ENCODE peak calls at places on chromosomes 4 and X, in five cellular contexts. One of them, this sample, is unnamed.
A peak's percentile ranks its signal among the peaks of the same experiment; 100 is the strongest.

GRCh38 chr4:156958276-156959074 is 13.1 kb downstream of the PDGFC start:
- DNase-seq in astrocyte: no peak
- DNase-seq in breast epithelium: no peak
- DNase-seq in thoracic aorta: no peak
- DNase-seq in GM23248: peak; percentile 63
- DNase-seq in this sample: no peak

GRCh38 chr4:48588230-48588943 is 98.3 kb downstream of the ZAR1 start:
- DNase-seq in thoracic aorta: no peak
- DNase-seq in astrocyte: no peak
- DNase-seq in GM23248: peak; percentile 32
- DNase-seq in breast epithelium: no peak
- DNase-seq in this sample: no peak

GRCh38 chr4:149264093-149264733 is 551.4 kb downstream of the IQCM start:
- DNase-seq in GM23248: peak; percentile 77
- DNase-seq in astrocyte: peak; percentile 39
- DNase-seq in thoracic aorta: no peak
- DNase-seq in breast epithelium: no peak
- DNase-seq in this sample: peak; percentile 65

GRCh38 chr4:37623125-37623524 is 63.1 kb downstream of the RELL1 start:
- DNase-seq in GM23248: no peak
- DNase-seq in thoracic aorta: no peak
- DNase-seq in breast epithelium: no peak
- DNase-seq in astrocyte: peak; percentile 22
- DNase-seq in this sample: no peak

GRCh38 chrX:10681167-10681566 is 60.8 kb upstream of the MID1 start:
- DNase-seq in astrocyte: no peak
- DNase-seq in GM23248: no peak
- DNase-seq in breast epithelium: no peak
- DNase-seq in thoracic aorta: no peak
- DNase-seq in this sample: no peak

GRCh38 chr4:103787057-103787456 is 67.3 kb upstream of the TACR3 start:
- DNase-seq in thoracic aorta: no peak
- DNase-seq in GM23248: no peak
- DNase-seq in astrocyte: no peak
- DNase-seq in breast epithelium: no peak
- DNase-seq in this sample: no peak

GRCh38 chrX:45623266-45623665 is 422.6 kb upstream of the DIPK2B start:
- DNase-seq in astrocyte: peak; percentile 92
- DNase-seq in breast epithelium: no peak
- DNase-seq in GM23248: peak; percentile 83
- DNase-seq in thoracic aorta: no peak
- DNase-seq in this sample: no peak

GRCh38 chr4:136864580-136865185 is 667.6 kb downstream of the PCDH18 start:
- DNase-seq in GM23248: peak; percentile 80
- DNase-seq in breast epithelium: no peak
- DNase-seq in thoracic aorta: no peak
- DNase-seq in astrocyte: peak; percentile 52
- DNase-seq in this sample: peak; percentile 27

GRCh38 chrX:118630843-118631242 is 96.6 kb upstream of the IL13RA1 start:
- DNase-seq in GM23248: no peak
- DNase-seq in breast epithelium: no peak
- DNase-seq in astrocyte: no peak
- DNase-seq in thoracic aorta: no peak
- DNase-seq in this sample: no peak

GRCh38 chr4:105683038-105683437 is 25.5 kb downstream of the INTS12 start:
- DNase-seq in GM23248: no peak
- DNase-seq in astrocyte: no peak
- DNase-seq in breast epithelium: peak; percentile 81
- DNase-seq in thoracic aorta: no peak
- DNase-seq in this sample: no peak

GRCh38 chr4:91222019-91222418 is 1081.7 kb upstream of the GRID2 start:
- DNase-seq in breast epithelium: no peak
- DNase-seq in GM23248: no peak
- DNase-seq in thoracic aorta: no peak
- DNase-seq in astrocyte: no peak
- DNase-seq in this sample: no peak

GRCh38 chr4:8745828-8746225 is 125.8 kb downstream of the HMX1 start:
- DNase-seq in breast epithelium: no peak
- DNase-seq in thoracic aorta: no peak
- DNase-seq in astrocyte: no peak
- DNase-seq in GM23248: no peak
- DNase-seq in this sample: no peak

DNA sequence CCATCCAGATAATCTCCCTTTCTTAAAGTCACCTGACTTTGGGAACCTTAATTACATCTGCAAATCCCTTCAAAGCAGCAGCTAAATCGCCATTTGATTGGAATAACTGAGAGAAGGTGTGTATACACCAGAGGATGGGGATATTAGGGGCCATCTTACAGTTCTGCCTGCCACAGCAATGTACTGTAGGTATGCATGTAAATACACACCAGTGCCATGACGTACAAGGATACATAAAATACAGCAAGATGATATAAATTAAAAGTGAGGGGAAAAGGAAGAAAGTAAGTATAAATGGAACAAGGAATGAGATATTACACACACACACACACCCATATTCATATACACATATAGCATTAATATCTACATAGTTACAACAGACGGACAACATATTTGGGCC is 81.2 kb downstream of the CBR4 start:
- DNase-seq in thoracic aorta: no peak
- DNase-seq in astrocyte: no peak
- DNase-seq in GM23248: no peak
- DNase-seq in breast epithelium: no peak
- DNase-seq in this sample: no peak
- H3K4me3 ChIP-seq in thoracic aorta: no peak overlapping the region
- H3K4me3 ChIP-seq in astrocyte: no peak overlapping the region
- H3K4me3 ChIP-seq in GM23248: no peak overlapping the region
- H3K4me3 ChIP-seq in breast epithelium: no peak overlapping the region
- H3K4me3 ChIP-seq in this sample: no peak overlapping the region

GRCh38 chr4:15543537-15544195 is 74.0 kb downstream of the CC2D2A start:
- DNase-seq in breast epithelium: no peak
- DNase-seq in astrocyte: no peak
- DNase-seq in GM23248: no peak
- DNase-seq in thoracic aorta: no peak
- DNase-seq in this sample: no peak

GRCh38 chr4:15550491-15550890 is 80.8 kb downstream of the CC2D2A start:
- DNase-seq in thoracic aorta: no peak
- DNase-seq in GM23248: no peak
- DNase-seq in breast epithelium: no peak
- DNase-seq in astrocyte: no peak
- DNase-seq in this sample: peak; percentile 13

GRCh38 chr4:15545371-15545770 is 75.7 kb downstream of the CC2D2A start:
- DNase-seq in thoracic aorta: no peak
- DNase-seq in GM23248: no peak
- DNase-seq in astrocyte: no peak
- DNase-seq in breast epithelium: no peak
- DNase-seq in this sample: no peak

GRCh38 chr4:15544196-15544730 is 74.6 kb downstream of the CC2D2A start:
- DNase-seq in GM23248: no peak
- DNase-seq in astrocyte: no peak
- DNase-seq in thoracic aorta: no peak
- DNase-seq in breast epithelium: no peak
- DNase-seq in this sample: no peak

DNA sequence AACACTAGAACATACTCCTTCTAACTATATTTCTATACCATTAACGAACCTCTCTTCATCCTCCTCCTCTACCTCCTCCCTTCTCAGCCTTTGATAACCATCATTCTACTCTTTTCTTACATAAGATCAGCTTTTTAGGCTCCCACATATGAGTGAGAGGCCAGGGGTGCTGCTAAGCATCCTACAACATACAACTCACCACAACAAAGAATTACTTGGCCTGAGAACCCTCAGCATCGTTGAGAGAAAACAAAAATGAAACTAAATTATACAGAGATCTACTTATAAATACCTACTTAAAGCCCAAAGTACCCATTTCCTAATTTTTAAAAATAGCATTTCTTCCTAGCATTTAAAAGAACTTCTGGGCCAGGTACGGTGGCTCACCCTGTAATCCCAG is 77.7 kb downstream of the CC2D2A start:
- DNase-seq in astrocyte: no peak
- DNase-seq in breast epithelium: no peak
- DNase-seq in GM23248: no peak
- DNase-seq in thoracic aorta: no peak
- DNase-seq in this sample: no peak
- H3K4me1 ChIP-seq in astrocyte: no peaks in the 10 kb centered on the region
- H3K4me1 ChIP-seq in breast epithelium: no peaks in the 10 kb centered on the region
- H3K4me1 ChIP-seq in GM23248: no peaks in the 10 kb centered on the region
- H3K4me1 ChIP-seq in thoracic aorta: no peaks in the 10 kb centered on the region
- H3K4me1 ChIP-seq in this sample: no peaks in the 10 kb centered on the region

GRCh38 chr4:183100298-183100599 is 1.2 kb downstream of the WWC2 start:
- DNase-seq in thoracic aorta: no peak
- DNase-seq in astrocyte: no peak
- DNase-seq in breast epithelium: no peak
- DNase-seq in GM23248: no peak
- DNase-seq in this sample: no peak

GRCh38 chr4:183098723-183099536 is at the start of gene WWC2:
- DNase-seq in thoracic aorta: peak; percentile 36
- DNase-seq in breast epithelium: peak; percentile 83
- DNase-seq in astrocyte: peak; percentile 89
- DNase-seq in GM23248: peak; percentile 98
- DNase-seq in this sample: peak; percentile 85

GRCh38 chr4:183099537-183100297 is 660 bp downstream of the WWC2 start:
- DNase-seq in astrocyte: no peak
- DNase-seq in GM23248: peak; percentile 56
- DNase-seq in breast epithelium: no peak
- DNase-seq in thoracic aorta: no peak
- DNase-seq in this sample: peak; percentile 51

GRCh38 chr4:183101956-183102480 is 3.0 kb downstream of the WWC2 start:
- DNase-seq in GM23248: peak; percentile 36
- DNase-seq in thoracic aorta: no peak
- DNase-seq in breast epithelium: no peak
- DNase-seq in astrocyte: no peak
- DNase-seq in this sample: no peak

DNA sequence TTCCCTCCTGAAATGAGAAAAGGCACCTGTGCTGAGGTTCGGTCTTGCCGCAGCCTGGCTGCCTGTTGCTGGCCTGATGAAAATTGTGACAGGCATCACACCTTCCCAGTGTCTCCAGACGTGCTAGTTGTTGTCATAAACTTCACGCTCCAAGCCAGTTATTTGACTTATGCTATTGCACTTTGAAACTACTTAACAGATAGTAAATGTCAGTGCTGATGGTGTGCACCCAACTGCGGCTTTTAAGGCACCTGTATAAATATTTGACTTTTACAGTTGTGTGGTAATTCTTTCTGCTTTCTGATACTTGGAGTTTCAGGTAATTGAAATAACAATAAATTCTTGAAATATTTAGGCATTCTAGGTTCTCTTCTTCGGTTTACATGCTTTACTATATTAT is 1.8 kb downstream of the WWC2 start:
- DNase-seq in thoracic aorta: no peak
- DNase-seq in GM23248: no peak
- DNase-seq in breast epithelium: no peak
- DNase-seq in astrocyte: no peak
- DNase-seq in this sample: no peak
- H3K4me3 ChIP-seq in thoracic aorta: peak overlapping the region; percentile 89
- H3K4me3 ChIP-seq in GM23248: peak overlapping the region; percentile 86
- H3K4me3 ChIP-seq in breast epithelium: peak overlapping the region; percentile 83
- H3K4me3 ChIP-seq in astrocyte: peak overlapping the region; percentile 82
- H3K4me3 ChIP-seq in this sample: peak overlapping the region; percentile 87

GRCh38 chr4:1712216-1713002 is at the start of gene SLBP:
- DNase-seq in breast epithelium: peak; percentile 96
- DNase-seq in GM23248: peak; percentile 95
- DNase-seq in astrocyte: peak; percentile 85
- DNase-seq in thoracic aorta: peak; percentile 78
- DNase-seq in this sample: peak; percentile 96
- H3K4me1 ChIP-seq in breast epithelium: peaks cover 5% of the 10 kb centered on the region
- H3K4me1 ChIP-seq in GM23248: peaks cover 21% of the 10 kb centered on the region
- H3K4me1 ChIP-seq in astrocyte: peaks cover 6% of the 10 kb centered on the region
- H3K4me1 ChIP-seq in thoracic aorta: peaks cover 10% of the 10 kb centered on the region
- H3K4me1 ChIP-seq in this sample: peaks cover 9% of the 10 kb centered on the region

This sample was measured in SJCRH30.